ENCODE peak calls at places on chromosome 4, in seven cellular contexts. J is fibroblast of lung, R is astrocyte of the cerebellum, B is prostate gland, T is iPS DF 6.9, C is HFF-Myc, V is Karpas-422. L is an unnamed sample.

GRCh38 chr4:23234716-23235115 is 542.0 kb downstream of the GBA3 start:
- DNase-seq in J (peak; percentile 67), T (no peak), B (no peak), R (no peak), V (no peak), C (no peak), L (no peak)

GRCh38 chr4:174658246-174658645 is 136.0 kb upstream of the HPGD start:
- DNase-seq in B (no peak), C (no peak), T (no peak), V (no peak), J (no peak), R (no peak), L (no peak)

GRCh38 chr4:108144451-108144850 is 24.3 kb downstream of the LEF1 start:
- DNase-seq in B (no peak), T (no peak), V (no peak), C (no peak), J (no peak), R (no peak), L (no peak)

GRCh38 chr4:159006202-159006601 is 96.7 kb upstream of the RAPGEF2 start:
- DNase-seq in R (peak; percentile 85), T (no peak), J (peak; percentile 68), B (no peak), C (no peak), V (no peak), L (no peak)

GRCh38 chr4:7625073-7625472 is 190.3 kb upstream of the PSAPL1 start:
- DNase-seq in J (peak; percentile 76), B (no peak), R (no peak), C (no peak), V (no peak), T (no peak), L (no peak)

GRCh38 chr4:101191302-101192098 is 155.8 kb downstream of the PPP3CA start:
- DNase-seq in R (peak; percentile 87), B (peak; percentile 61), V (no peak), C (peak; percentile 33), J (peak; percentile 92), T (no peak), L (no peak)

GRCh38 chr4:37453361-37454262 is 209.1 kb downstream of the NWD2 start:
- DNase-seq in B (peak; percentile 64), J (peak; percentile 32), T (peak; percentile 4), R (no peak), V (no peak), C (no peak), L (no peak)

GRCh38 chr4:156954598-156954997 is 17.0 kb downstream of the PDGFC start:
- DNase-seq in J (no peak), T (no peak), C (no peak), R (no peak), V (no peak), B (no peak), L (no peak)

GRCh38 chr4:94446386-94446785 is 5.4 kb upstream of the PDLIM5 start:
- DNase-seq in J (peak; percentile 92), B (no peak), C (no peak), R (no peak), T (no peak), V (no peak), L (no peak)

GRCh38 chr4:244471-244870 is 60.8 kb downstream of the ZNF732 start:
- DNase-seq in T (peak; percentile 47), R (no peak), B (no peak), C (no peak), V (peak; percentile 89), J (peak; percentile 2), L (peak; percentile 73)

GRCh38 chr4:22356996-22357596 is 158.8 kb downstream of the ADGRA3 start:
- DNase-seq in C (no peak), J (peak; percentile 29), R (no peak), B (no peak), T (no peak), V (peak; percentile 66), L (peak; percentile 43)

DNA sequence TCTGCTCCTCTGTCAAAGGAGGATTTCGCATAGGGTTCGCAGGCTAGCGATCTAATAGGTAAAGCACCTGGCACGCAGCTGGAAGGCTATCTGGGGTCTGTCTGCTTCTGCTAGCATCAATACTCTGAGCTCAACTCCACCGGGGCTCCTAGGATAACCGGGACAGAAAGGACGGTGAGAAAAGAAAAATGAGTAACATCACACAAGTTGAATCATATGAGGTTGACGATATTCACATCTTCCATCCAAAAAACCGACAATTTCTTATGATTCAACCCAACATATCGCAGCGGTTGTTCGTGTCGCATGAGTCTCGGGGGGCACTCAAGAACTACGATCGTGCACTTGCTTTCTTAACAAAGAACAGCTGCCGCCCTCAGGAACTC is 1.8 kb downstream of the PROM1 start:
- DNase-seq in R (no peak), C (no peak), V (no peak), T (no peak), B (no peak), J (no peak), L (no peak)
- H3K4me3 ChIP-seq in R (peak overlapping the region; percentile 39), C (no peak overlapping the region), V (no peak overlapping the region), T (peak overlapping the region; percentile 77), B (peak overlapping the region; percentile 26), J (no peak overlapping the region), L (no peak overlapping the region)

DNA sequence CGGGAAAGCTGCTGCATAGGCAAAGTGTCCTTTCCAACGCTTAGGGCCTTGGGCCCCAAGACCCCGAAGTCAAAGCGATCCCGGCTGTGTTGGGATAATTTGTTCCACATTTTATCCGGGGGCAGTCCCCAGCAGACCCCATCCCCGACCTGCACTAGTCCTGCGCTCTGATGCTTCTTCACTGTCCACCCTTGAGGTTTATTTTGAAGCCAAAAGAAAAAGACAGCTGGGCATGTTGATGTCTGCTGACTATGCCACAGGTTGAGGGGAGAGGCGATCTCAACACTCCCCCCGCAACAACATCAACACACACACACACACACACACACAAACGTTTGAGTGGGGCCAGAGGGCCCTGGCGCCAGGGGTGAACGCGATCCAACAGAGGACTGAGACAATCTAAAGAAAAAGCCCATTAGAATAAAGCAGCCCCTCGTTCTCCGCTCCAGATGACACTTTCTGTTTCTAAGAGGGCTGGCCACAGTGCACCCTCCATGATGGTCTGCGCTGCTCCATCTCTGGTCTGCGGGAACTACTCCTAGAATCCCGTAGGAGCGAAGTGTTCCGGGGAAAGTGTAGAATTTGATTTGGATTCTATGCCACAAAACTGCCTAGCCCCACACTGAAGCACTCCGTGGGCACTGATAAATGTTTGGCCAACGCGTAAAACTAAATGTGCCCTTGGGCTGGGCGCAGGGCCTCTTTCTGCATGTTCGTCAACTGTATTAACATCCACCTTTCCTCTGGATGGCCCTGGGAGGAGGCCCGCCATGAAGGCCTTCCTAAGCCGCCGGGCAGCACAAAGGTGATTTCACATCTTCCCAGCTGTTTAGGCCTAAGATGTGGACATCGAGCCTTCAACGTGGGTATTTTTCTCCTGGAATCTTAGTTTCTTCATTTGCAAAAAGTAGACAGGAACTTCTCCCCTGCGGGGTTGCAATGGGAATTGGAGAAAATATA is 2.4 kb downstream of the MSX1 start:
- DNase-seq in B (no peak), T (no peak), C (no peak), V (no peak), R (no peak), J (no peak), L (no peak)
- H3K4me3 ChIP-seq in B (no peak overlapping the region), T (no peak overlapping the region), C (peak overlapping the region; percentile 89), V (peak overlapping the region; percentile 74), R (peak overlapping the region; percentile 79), J (no peak overlapping the region), L (no peak overlapping the region)

GRCh38 chr4:1577818-1578217 is 106.3 kb downstream of the FAM53A start:
- DNase-seq in C (no peak), V (no peak), B (no peak), R (no peak), T (no peak), J (no peak), L (no peak)
- H3K4me3 ChIP-seq in C (no peak overlapping the region), V (no peak overlapping the region), B (no peak overlapping the region), R (no peak overlapping the region), T (no peak overlapping the region), J (no peak overlapping the region), L (no peak overlapping the region)

DNA sequence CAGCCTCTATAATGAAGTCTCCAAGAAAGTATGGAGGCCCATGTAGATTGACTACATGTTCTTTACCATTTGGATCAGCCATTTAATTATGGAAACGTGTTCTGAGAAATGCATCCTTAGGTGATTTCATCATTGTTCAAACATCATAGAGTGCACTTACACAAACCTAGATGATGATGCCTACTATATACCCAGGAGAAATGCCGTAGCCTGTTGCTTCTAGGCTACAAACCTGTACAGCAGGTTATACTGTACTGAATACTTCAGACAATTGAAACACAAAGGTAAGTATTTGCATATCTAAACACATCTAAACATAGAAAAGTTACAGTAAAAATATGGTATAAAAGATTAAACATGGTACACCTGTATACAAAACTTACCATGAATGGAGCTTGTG is 186.5 kb upstream of the FSTL5 start:
- DNase-seq in R (no peak), V (no peak), C (no peak), T (no peak), J (no peak), B (no peak), L (no peak)
- H3K4me3 ChIP-seq in R (no peak overlapping the region), V (no peak overlapping the region), C (no peak overlapping the region), T (no peak overlapping the region), J (no peak overlapping the region), B (no peak overlapping the region), L (no peak overlapping the region)

GRCh38 chr4:41122775-41123174 is 91.6 kb downstream of the APBB2 start:
- DNase-seq in B (no peak), V (no peak), R (no peak), J (no peak), C (no peak), T (no peak), L (no peak)

GRCh38 chr4:41120297-41121217 is 93.8 kb downstream of the APBB2 start:
- DNase-seq in B (no peak), T (no peak), C (no peak), R (peak; percentile 62), V (no peak), J (peak; percentile 65), L (no peak)

GRCh38 chr4:41122309-41122708 is 92.0 kb downstream of the APBB2 start:
- DNase-seq in T (no peak), V (no peak), J (no peak), B (no peak), R (no peak), C (no peak), L (no peak)

GRCh38 chr4:41121906-41122305 is 92.4 kb downstream of the APBB2 start:
- DNase-seq in B (no peak), J (no peak), R (no peak), T (no peak), V (no peak), C (no peak), L (no peak)

GRCh38 chr4:41119867-41120295 is 94.5 kb downstream of the APBB2 start:
- DNase-seq in T (no peak), R (no peak), V (no peak), J (no peak), B (no peak), C (no peak), L (no peak)
- H3K4me3 ChIP-seq in T (no peak overlapping the region), R (no peak overlapping the region), V (no peak overlapping the region), J (no peak overlapping the region), B (no peak overlapping the region), C (no peak overlapping the region), L (no peak overlapping the region)

L was measured in Jurkat, Clone E6-1.